ENCODE peak calls at places on chromosomes 2 and 18, in ten cellular contexts. W is AG08396; X is stimulated activated CD8-positive, alpha-beta memory T cell treated with anti-CD3 and anti-CD28 coated beads, Interleukin-4, amount 100 ng/mL, for 4 hours; H is GM23248; R is CD8-positive, alpha-beta T cell; M is activated naive CD4-positive, alpha-beta T cell; A is NAMALWA; L is effector CD4-positive, alpha-beta T cell; V is heart right ventricle; G is H4. U is an unnamed sample.

GRCh38 chr2:168156661-168157060 is 90.7 kb downstream of the STK39 start:
- DNase-seq in R (no peak), G (peak), L (no peak), H (peak), X (no peak), V (peak), M (no peak), W (no peak), A (no peak), U (no peak)

GRCh38 chr2:201275991-201276390 is 15.7 kb downstream of the CASP8 start:
- DNase-seq in H (no peak), V (no peak), L (no peak), G (no peak), M (no peak), R (no peak), W (no peak), X (no peak), A (no peak), U (no peak)

GRCh38 chr2:170660406-170660805 is 54.7 kb upstream of the SP5 start:
- DNase-seq in X (no peak), V (no peak), A (no peak), H (no peak), R (no peak), M (no peak), G (peak), W (no peak), L (no peak), U (no peak)

GRCh38 chr2:16136461-16137035 is 196.2 kb downstream of the MYCN start:
- DNase-seq in H (no peak), X (no peak), M (no peak), L (no peak), W (no peak), V (no peak), A (no peak), R (no peak), G (no peak), U (no peak)

GRCh38 chr2:56313541-56313940 is 129.8 kb downstream of the CCDC85A start:
- DNase-seq in X (no peak), G (no peak), L (no peak), V (no peak), R (no peak), M (no peak), W (no peak), A (no peak), H (no peak), U (no peak)

GRCh38 chr2:227460079-227460485 is 11.9 kb upstream of the AGFG1 start:
- DNase-seq in A (no peak), L (peak), R (peak), H (peak), W (no peak), M (peak), G (peak), V (no peak), X (peak), U (no peak)

GRCh38 chr2:132901661-132902060 is 231.7 kb upstream of the LYPD1 start:
- DNase-seq in W (no peak), X (no peak), V (no peak), L (no peak), G (no peak), A (no peak), M (no peak), R (no peak), H (no peak), U (no peak)

GRCh38 chr2:6074303-6074702 is 382.1 kb downstream of the SOX11 start:
- DNase-seq in M (no peak), A (no peak), L (no peak), X (no peak), W (no peak), G (no peak), V (no peak), H (no peak), R (no peak), U (no peak)

GRCh38 chr2:28702415-28702859 is 49.2 kb upstream of the PPP1CB start:
- DNase-seq in A (no peak), M (no peak), L (no peak), R (no peak), W (no peak), X (no peak), V (peak), G (no peak), H (no peak), U (no peak)

GRCh38 chr2:146365041-146365440 is 1479.8 kb upstream of the ACVR2A start:
- DNase-seq in X (no peak), W (no peak), H (no peak), R (no peak), V (no peak), A (no peak), M (no peak), L (no peak), G (no peak), U (no peak)

GRCh38 chr18:10230072-10230471 is 224.4 kb upstream of the APCDD1 start:
- DNase-seq in L (no peak), R (no peak), V (no peak), M (no peak), A (peak), G (peak), W (peak), H (peak), X (no peak), U (no peak)

GRCh38 chr2:149064365-149064841 is 25.9 kb downstream of the LYPD6B start:
- DNase-seq in G (peak), A (no peak), W (no peak), X (no peak), L (no peak), V (no peak), M (no peak), H (no peak), R (no peak), U (no peak)